ENCODE peak calls at places on chromosome 17, in ten cellular contexts. K is T-helper 1 cell; N is mesenchymal stem cell; D is NCI-H460; A is stimulated activated CD4-positive, alpha-beta T cell treated with anti-CD3 and anti-CD28 coated beads, Interleukin-2, amount 100 ng/mL, for 48 hours; I is foreskin fibroblast; M is ELR; W is pons; P is SW480; O is amygdala. C is an unnamed sample.

GRCh38 chr17:74152591-74153455 is 50.7 kb upstream of the RPL38 start:
- DNase-seq in I (no peak), K (no peak), W (no peak), D (no peak), N (no peak), P (peak), M (no peak), O (no peak), A (no peak), C (peak)

GRCh38 chr17:3935140-3935542 is 18.9 kb upstream of the P2RX1 start:
- DNase-seq in D (peak), W (peak), N (peak), M (peak), I (peak), O (no peak), K (no peak), P (peak), A (no peak), C (peak)

GRCh38 chr17:81061027-81061426 is 26.1 kb downstream of the BAIAP2 start:
- DNase-seq in M (no peak), O (no peak), I (no peak), P (no peak), W (no peak), D (no peak), N (no peak), A (no peak), K (no peak), C (no peak)

GRCh38 chr17:39668141-39668924 is at the start of gene PNMT:
- DNase-seq in P (peak), O (no peak), W (no peak), A (peak), I (peak), K (no peak), M (peak), N (peak), D (peak), C (peak)

GRCh38 chr17:6695051-6695450 is 18.1 kb downstream of the SLC13A5 start:
- DNase-seq in A (no peak), I (no peak), D (no peak), K (no peak), M (no peak), P (no peak), N (no peak), W (no peak), O (no peak), C (no peak)

GRCh38 chr17:83078378-83079339 is 750 bp upstream of the METRNL start:
- DNase-seq in N (peak), I (peak), O (no peak), A (no peak), W (no peak), K (no peak), M (no peak), P (no peak), D (no peak), C (peak)

GRCh38 chr17:8152981-8153549 is 861 bp upstream of the PER1 start:
- DNase-seq in O (no peak), A (no peak), D (no peak), K (no peak), W (no peak), N (no peak), P (no peak), M (no peak), I (no peak), C (peak)

GRCh38 chr17:64103751-64104364 is 26.1 kb downstream of the ERN1 start:
- DNase-seq in I (peak), M (peak), A (no peak), D (no peak), O (no peak), N (peak), K (no peak), P (peak), W (no peak), C (peak)

C was measured in islet precursor cell.